ENCODE peak calls at places on chromosomes 12 and 14, in seven cellular contexts. L is H7; M is brain microvascular endothelial cell; D is thoracic aorta; G is CD4-positive, CD25-positive, alpha-beta regulatory T cell; R is aorta; H is gastrocnemius medialis. K is an unnamed sample. For H3K27me3, the result is how much of the 10 kb centered on the place peaks cover.

GRCh38 chr12:113302466-113302865 is 32.4 kb downstream of the SLC8B1 start:
- DNase-seq in G (no peak), H (no peak), M (no peak), L (no peak), D (no peak), R (no peak), K (no peak)

GRCh38 chr12:59844775-59845174 is 248.9 kb downstream of the SLC16A7 start:
- DNase-seq in M (no peak), R (no peak), G (no peak), D (no peak), L (no peak), H (no peak), K (no peak)

GRCh38 chr14:105860615-105861580 is 334.5 kb downstream of the TMEM121 start:
- DNase-seq in G (peak), M (no peak), R (peak), L (no peak), D (no peak), H (peak), K (no peak)

GRCh38 chr12:124842800-124843510 is 20.7 kb downstream of the SCARB1 start:
- DNase-seq in M (no peak), D (no peak), H (peak), L (no peak), R (no peak), G (no peak), K (no peak)

GRCh38 chr12:132235116-132235820 is 91.0 kb downstream of the NOC4L start:
- DNase-seq in M (no peak), L (no peak), D (no peak), R (no peak), G (no peak), H (no peak), K (no peak)

GRCh38 chr12:50110762-50111416 is 1.1 kb upstream of the COX14 start:
- DNase-seq in H (peak), G (no peak), M (no peak), L (peak), R (peak), D (peak), K (no peak)

GRCh38 chr12:104056419-104056972 is 6.5 kb upstream of the GLT8D2 start:
- DNase-seq in H (no peak), R (no peak), G (no peak), M (no peak), L (no peak), D (no peak), K (peak)

GRCh38 chr12:76764856-76765255 is 941 bp downstream of the ZDHHC17 start:
- DNase-seq in H (no peak), R (no peak), D (no peak), G (no peak), L (no peak), M (peak), K (no peak)

GRCh38 chr12:104886418-104887401 is 71.4 kb downstream of the SLC41A2 start:
- DNase-seq in M (peak), G (no peak), R (no peak), D (no peak), H (no peak), L (no peak), K (peak)

GRCh38 chr14:105891221-105891602 is 364.8 kb downstream of the TMEM121 start:
- DNase-seq in R (no peak), H (no peak), L (no peak), G (no peak), D (no peak), M (no peak), K (no peak)

GRCh38 chr14:69358233-69358963 is 39.7 kb downstream of the ERH start:
- DNase-seq in L (peak), M (no peak), H (no peak), G (no peak), D (no peak), R (no peak), K (peak)

GRCh38 chr12:57761391-57761998 is 5.4 kb downstream of the CYP27B1 start:
- DNase-seq in R (no peak), D (no peak), G (no peak), H (no peak), L (no peak), M (no peak), K (no peak)
- H3K27me3 ChIP-seq in R (under half), D (under half), G (under half), H (under half), L (half or more), M (under half), K (under half)

DNA sequence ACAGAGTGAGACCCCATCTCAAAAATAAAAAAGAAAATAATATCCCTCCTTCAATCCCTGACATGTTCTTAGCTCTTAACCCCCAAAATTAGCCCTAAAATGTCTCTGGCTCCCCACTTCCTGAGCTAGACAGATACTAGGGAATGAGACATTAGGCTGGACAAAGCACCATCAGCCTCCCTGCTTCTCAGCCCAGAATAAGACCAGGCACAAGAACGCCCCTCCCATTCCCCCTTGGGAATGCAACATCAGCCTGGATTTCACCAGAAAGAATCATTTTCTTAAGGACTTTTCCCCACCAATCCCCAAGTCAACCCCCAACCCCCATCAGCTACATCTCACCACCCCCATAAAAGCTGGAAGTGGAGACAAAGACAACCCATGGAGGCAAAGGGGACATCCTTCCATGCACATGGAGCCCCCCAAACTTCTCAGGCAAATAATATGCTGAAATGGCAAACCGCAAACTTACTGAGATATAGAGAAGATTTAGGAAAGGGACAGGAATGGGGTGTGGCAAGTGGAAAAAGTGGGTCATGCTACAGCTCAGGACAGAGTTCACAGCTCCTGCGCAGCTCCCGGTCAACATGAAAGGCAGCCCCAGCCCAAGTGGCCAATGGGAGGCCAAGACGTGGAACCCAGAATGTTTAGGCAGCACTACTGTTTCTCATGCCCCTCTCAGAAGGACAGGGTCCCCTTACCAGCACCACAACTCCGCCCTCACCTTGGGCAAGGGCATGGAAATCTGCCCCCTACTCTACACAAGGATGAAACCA is 2.7 kb downstream of the CHD4 start:
- DNase-seq in M (no peak), L (no peak), H (peak), R (no peak), G (no peak), D (no peak), K (no peak)
- H3K4me3 ChIP-seq in M (peak), L (no peak), H (peak), R (no peak), G (peak), D (peak), K (peak)

GRCh38 chr12:2937500-2937899 is 21.7 kb upstream of the TEAD4 start:
- DNase-seq in L (no peak), H (no peak), R (no peak), M (no peak), D (no peak), G (no peak), K (no peak)

GRCh38 chr12:2934371-2934770 is 24.8 kb upstream of the TEAD4 start:
- DNase-seq in M (no peak), G (no peak), R (peak), D (no peak), L (no peak), H (no peak), K (no peak)

GRCh38 chr12:2940564-2940963 is 18.6 kb upstream of the TEAD4 start:
- DNase-seq in D (no peak), M (no peak), H (no peak), R (peak), G (no peak), L (no peak), K (no peak)

GRCh38 chr12:2933586-2933985 is 25.6 kb upstream of the TEAD4 start:
- DNase-seq in M (no peak), G (no peak), L (no peak), H (no peak), D (no peak), R (peak), K (no peak)

GRCh38 chr12:2936301-2936700 is 22.9 kb upstream of the TEAD4 start:
- DNase-seq in H (no peak), L (no peak), D (no peak), M (no peak), G (no peak), R (peak), K (no peak)
- H3K27me3 ChIP-seq in H (under half), L (under half), D (under half), M (under half), G (under half), R (under half), K (under half)

GRCh38 chr14:99484106-99484505 is 2.9 kb downstream of the CCNK start:
- DNase-seq in H (no peak), L (no peak), D (no peak), G (no peak), R (no peak), M (no peak), K (no peak)
- H3K4me3 ChIP-seq in H (no peak), L (no peak), D (no peak), G (peak), R (no peak), M (no peak), K (no peak)

DNA sequence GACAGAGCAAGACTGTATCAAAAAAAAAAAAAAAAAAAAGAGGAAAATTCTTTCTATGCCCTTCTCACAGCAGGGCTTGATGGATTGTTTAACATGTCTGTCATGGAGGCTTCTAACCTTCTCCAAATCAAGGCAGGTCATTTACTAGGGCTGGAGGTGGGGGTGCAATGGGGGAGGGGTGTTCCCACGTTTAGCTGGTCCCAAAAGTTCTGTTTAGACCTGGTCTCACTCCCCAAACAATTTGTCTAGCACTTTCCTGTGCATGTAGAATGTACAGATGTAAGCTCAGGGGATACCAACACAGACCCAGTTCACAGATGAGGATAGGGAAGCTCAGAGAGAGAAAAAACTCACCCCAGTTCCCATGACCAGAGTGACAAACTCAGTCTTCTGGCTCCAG is 12.2 kb upstream of the IQSEC3 start:
- DNase-seq in H (no peak), G (no peak), L (peak), D (no peak), M (no peak), R (no peak), K (no peak)
- H3K27me3 ChIP-seq in H (under half), G (under half), L (under half), D (under half), M (under half), R (under half), K (under half)

K was measured in astrocyte.